ENCODE peak calls at places on chromosomes 13 and 19, in five cellular contexts. L, Z, K, A and X are unnamed samples. For H3K4me1, the result is how much of the 10 kb centered on the place peaks cover.

GRCh38 chr19:10836478-10837325 is 690 bp upstream of the TMED1 start:
- DNase-seq in L (peak), Z (peak), K (peak), A (peak), X (no peak)

GRCh38 chr19:55646889-55647731 is 902 bp upstream of the CCDC106 start:
- DNase-seq in L (no peak), Z (no peak), K (peak), A (no peak), X (no peak)

GRCh38 chr13:41216160-41216559 is 21.8 kb upstream of the KBTBD7 start:
- DNase-seq in L (no peak), Z (peak), K (no peak), A (no peak), X (peak)

GRCh38 chr19:48537541-48537940 is 14.4 kb upstream of the SULT2B1 start:
- DNase-seq in L (no peak), Z (no peak), K (no peak), A (no peak), X (no peak)

GRCh38 chr13:63690672-63691071 is 2275.0 kb upstream of the PCDH20 start:
- DNase-seq in L (no peak), Z (no peak), K (no peak), A (no peak), X (no peak)

GRCh38 chr13:75636339-75637095 is 387 bp downstream of the LMO7 start:
- DNase-seq in L (no peak), Z (peak), K (peak), A (peak), X (peak)

GRCh38 chr19:29622191-29623070 is 16.3 kb downstream of the POP4 start:
- DNase-seq in L (no peak), Z (no peak), K (no peak), A (no peak), X (no peak)

GRCh38 chr13:29753593-29754485 is 96.6 kb downstream of the UBL3 start:
- DNase-seq in L (no peak), Z (no peak), K (no peak), A (no peak), X (no peak)

GRCh38 chr13:32212420-32212819 is 102.7 kb downstream of the ZAR1L start:
- DNase-seq in L (no peak), Z (peak), K (no peak), A (no peak), X (no peak)

GRCh38 chr13:31209172-31209818 is 9.5 kb downstream of the B3GLCT start:
- DNase-seq in L (no peak), Z (peak), K (no peak), A (peak), X (no peak)

GRCh38 chr13:84076280-84076679 is 194.0 kb upstream of the SLITRK1 start:
- DNase-seq in L (no peak), Z (no peak), K (no peak), A (no peak), X (no peak)

GRCh38 chr19:3114811-3115210 is 20.6 kb downstream of the GNA11 start:
- DNase-seq in L (no peak), Z (no peak), K (no peak), A (no peak), X (no peak)

GRCh38 chr19:31146546-31147183 is 202.6 kb downstream of the TSHZ3 start:
- DNase-seq in L (no peak), Z (no peak), K (no peak), A (no peak), X (no peak)

GRCh38 chr13:70249332-70250064 is 141.2 kb upstream of the KLHL1 start:
- DNase-seq in L (no peak), Z (peak), K (no peak), A (no peak), X (peak)

GRCh38 chr13:44768775-44769578 is 192.8 kb upstream of the TSC22D1 start:
- DNase-seq in L (no peak), Z (peak), K (no peak), A (no peak), X (no peak)

GRCh38 chr19:33705090-33705847 is 83.5 kb downstream of the CHST8 start:
- DNase-seq in L (no peak), Z (no peak), K (no peak), A (no peak), X (no peak)

GRCh38 chr13:59948686-59949085 is 215.0 kb downstream of the DIAPH3 start:
- DNase-seq in L (no peak), Z (no peak), K (no peak), A (no peak), X (no peak)

GRCh38 chr19:18282788-18283141 is 1.3 kb upstream of the JUND start:
- DNase-seq in L (no peak), Z (no peak), K (no peak), A (no peak), X (no peak)

GRCh38 chr19:45781282-45782161 is 768 bp downstream of the DMPK start:
- DNase-seq in L (no peak), Z (no peak), K (no peak), A (peak), X (peak)

GRCh38 chr13:82947121-82948077 is 934.9 kb downstream of the SLITRK1 start:
- DNase-seq in L (no peak), Z (no peak), K (no peak), A (no peak), X (no peak)

GRCh38 chr19:48636859-48637448 is at the start of gene DBP:
- DNase-seq in L (no peak), Z (no peak), K (no peak), A (no peak), X (no peak)

GRCh38 chr13:45166858-45167257 is 34.0 kb downstream of the KCTD4 start:
- DNase-seq in L (no peak), Z (no peak), K (no peak), A (no peak), X (no peak)

GRCh38 chr13:85812282-85812681 is 13.1 kb upstream of the SLITRK6 start:
- DNase-seq in L (no peak), Z (no peak), K (no peak), A (no peak), X (no peak)

GRCh38 chr19:7873304-7874079 is 698 bp downstream of the PRR36 start:
- DNase-seq in L (no peak), Z (no peak), K (no peak), A (no peak), X (no peak)

GRCh38 chr19:29552454-29553280 is 26.9 kb downstream of the VSTM2B start:
- DNase-seq in L (peak), Z (no peak), K (no peak), A (no peak), X (no peak)

DNA sequence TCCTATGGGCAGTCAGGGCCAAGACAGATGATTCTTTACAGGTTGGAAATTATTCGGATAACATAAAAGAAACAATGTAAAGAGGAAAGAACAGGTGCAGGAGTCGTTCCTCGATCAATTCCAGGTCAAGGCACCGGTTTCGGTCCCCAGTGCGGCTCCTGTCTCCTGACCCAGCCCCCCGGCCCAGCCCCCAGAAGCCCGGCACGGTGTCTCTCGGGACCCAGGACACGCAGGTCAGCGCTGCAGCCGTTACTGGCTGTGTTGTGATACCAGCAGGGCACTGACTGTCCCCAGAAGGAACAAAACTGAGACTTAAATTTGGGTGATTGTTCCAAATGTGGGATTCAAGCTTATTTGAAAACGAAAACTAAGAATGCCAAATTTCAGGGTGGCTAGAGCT is 8.5 kb downstream of the RASA3 start:
- DNase-seq in L (no peak), Z (no peak), K (no peak), A (no peak), X (no peak)
- H3K4me1 ChIP-seq in L (under half), Z (under half), K (under half), A (half or more), X (under half)

DNA sequence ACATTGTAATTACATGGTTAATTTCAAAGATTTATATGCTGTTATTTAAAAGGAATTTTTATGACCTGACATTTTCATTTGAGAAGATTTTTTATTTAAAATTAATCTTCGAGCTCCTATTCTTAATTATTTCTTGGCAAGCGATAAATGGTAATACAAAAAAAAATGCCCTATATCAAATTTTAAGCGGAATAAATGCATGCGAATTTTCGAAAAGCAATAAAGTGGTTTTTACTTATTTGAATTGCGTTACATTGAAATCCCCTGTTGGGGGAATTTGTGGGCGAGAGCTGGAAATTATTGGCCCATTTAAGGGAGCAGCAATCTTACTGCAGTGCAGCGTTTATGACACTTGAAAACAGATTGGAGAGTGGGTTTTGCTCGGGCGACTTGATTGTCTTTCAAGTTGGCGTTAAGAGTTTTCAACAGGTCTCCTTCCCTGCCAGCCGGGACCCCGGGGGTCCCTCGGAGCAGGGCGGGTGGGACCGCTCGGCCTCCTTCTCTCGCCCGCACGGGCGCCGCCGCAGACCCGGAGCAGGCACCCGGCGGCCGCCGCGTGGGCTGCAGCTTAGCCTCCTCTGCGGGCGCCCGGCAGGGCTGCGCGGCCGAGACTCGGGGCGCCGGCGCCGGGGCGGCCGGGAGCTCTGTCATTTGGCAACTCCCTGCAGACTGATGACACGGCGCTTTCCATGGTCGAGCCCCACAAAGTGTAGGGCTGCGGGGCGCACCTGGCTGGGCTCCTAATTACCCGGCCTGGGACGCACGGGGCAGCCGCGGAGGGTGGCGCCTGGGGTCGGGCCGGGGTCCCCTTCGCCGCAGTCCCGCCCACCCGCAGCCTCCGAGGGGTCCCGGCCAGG is 255.1 kb upstream of the SOX21 start:
- DNase-seq in L (no peak), Z (peak), K (no peak), A (peak), X (no peak)
- H3K4me3 ChIP-seq in L (peak), Z (peak), K (no peak), A (peak), X (no peak)

GRCh38 chr19:15303105-15303780 is 29.1 kb downstream of the BRD4 start:
- DNase-seq in L (no peak), Z (no peak), K (no peak), A (no peak), X (no peak)

GRCh38 chr19:15305582-15306334 is 26.6 kb downstream of the BRD4 start:
- DNase-seq in L (no peak), Z (no peak), K (no peak), A (no peak), X (no peak)

GRCh38 chr19:15307169-15307568 is 25.2 kb downstream of the BRD4 start:
- DNase-seq in L (no peak), Z (no peak), K (no peak), A (no peak), X (no peak)

GRCh38 chr19:15300533-15301194 is 31.7 kb downstream of the BRD4 start:
- DNase-seq in L (no peak), Z (peak), K (peak), A (no peak), X (no peak)

DNA sequence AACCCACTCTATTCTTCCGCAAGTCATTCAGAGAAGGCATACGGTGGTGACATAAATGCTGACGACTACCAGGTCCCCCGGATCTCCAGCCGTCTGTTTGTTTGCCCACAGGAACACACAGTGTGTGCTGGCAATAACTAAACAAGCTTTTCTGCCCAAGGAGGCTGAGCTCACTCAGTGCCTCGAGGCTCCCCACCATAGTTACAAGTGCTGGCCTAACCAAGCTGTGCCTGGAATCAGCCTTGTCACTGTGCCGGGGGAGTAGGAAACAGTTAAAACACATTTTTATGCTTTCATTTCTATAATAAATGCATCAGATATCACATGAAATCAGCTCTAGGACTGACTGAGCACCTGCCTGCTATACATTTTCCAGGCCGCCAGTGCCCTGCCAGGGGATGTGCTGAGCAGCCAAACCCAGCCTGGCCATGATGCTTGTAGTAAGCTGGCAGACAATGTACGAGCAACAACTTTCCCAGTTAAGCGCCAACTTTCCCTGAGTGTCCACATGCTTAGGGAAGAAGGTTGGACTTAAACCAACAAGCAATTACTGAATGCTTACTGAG is 28.1 kb downstream of the BRD4 start:
- DNase-seq in L (no peak), Z (no peak), K (no peak), A (no peak), X (no peak)
- H3K4me1 ChIP-seq in L (under half), Z (under half), K (half or more), A (half or more), X (under half)

GRCh38 chr19:12984143-12984627 is 11.1 kb upstream of the NFIX start:
- DNase-seq in L (no peak), Z (no peak), K (no peak), A (no peak), X (no peak)

GRCh38 chr19:12983091-12983490 is 12.2 kb upstream of the NFIX start:
- DNase-seq in L (no peak), Z (no peak), K (no peak), A (no peak), X (no peak)

GRCh38 chr19:12982648-12983047 is 12.6 kb upstream of the NFIX start:
- DNase-seq in L (no peak), Z (no peak), K (no peak), A (no peak), X (no peak)

GRCh38 chr19:12984683-12985048 is 10.6 kb upstream of the NFIX start:
- DNase-seq in L (no peak), Z (no peak), K (no peak), A (peak), X (no peak)

GRCh38 chr19:12983561-12984142 is 11.6 kb upstream of the NFIX start:
- DNase-seq in L (peak), Z (peak), K (peak), A (peak), X (peak)
- H3K4me3 ChIP-seq in L (no peak), Z (peak), K (peak), A (peak), X (no peak)

GRCh38 chr13:74251778-74252519 is 117.7 kb upstream of the KLF12 start:
- DNase-seq in L (no peak), Z (no peak), K (no peak), A (no peak), X (no peak)

GRCh38 chr13:74248477-74248876 is 114.3 kb upstream of the KLF12 start:
- DNase-seq in L (no peak), Z (no peak), K (no peak), A (no peak), X (no peak)

GRCh38 chr13:74256969-74257368 is 122.8 kb upstream of the KLF12 start:
- DNase-seq in L (no peak), Z (peak), K (no peak), A (no peak), X (no peak)

GRCh38 chr13:74250738-74251190 is 116.6 kb upstream of the KLF12 start:
- DNase-seq in L (no peak), Z (peak), K (no peak), A (no peak), X (no peak)

GRCh38 chr13:74253161-74253560 is 119.0 kb upstream of the KLF12 start:
- DNase-seq in L (no peak), Z (no peak), K (no peak), A (no peak), X (no peak)
- H3K4me1 ChIP-seq in L (under half), Z (under half), K (under half), A (under half), X (under half)

DNA sequence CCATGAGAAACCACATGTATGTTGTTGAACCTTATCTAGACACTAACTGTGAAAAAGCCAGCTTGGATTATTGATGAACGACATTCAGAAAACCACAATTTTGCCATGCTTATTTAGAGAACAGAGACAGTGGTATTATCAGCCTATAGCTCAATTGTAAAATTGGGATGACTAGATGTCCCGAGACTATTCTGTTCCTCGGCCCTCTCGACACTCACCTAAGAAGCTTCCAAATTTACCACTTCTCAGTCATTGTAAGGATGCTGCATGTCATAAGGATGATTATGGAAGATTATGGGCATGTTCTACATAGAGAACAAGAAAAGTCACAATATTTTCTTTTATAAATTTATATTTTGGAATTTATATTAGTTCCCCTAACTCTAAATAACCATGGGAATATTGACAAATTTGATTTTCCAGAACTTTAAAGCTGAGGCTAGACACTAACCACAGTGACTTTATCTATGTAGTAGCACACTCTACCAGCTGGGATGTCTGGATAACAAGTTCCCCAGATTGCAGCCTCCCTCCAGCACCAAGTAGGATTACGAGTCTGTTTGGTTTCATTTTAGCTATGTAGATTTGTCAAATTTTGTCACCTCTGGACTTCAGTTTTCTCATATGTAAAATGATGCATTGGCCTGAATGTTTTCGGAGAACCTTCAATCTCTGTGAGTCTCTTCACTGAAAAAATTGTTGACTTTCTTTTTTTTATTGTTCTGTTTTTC is 513.6 kb downstream of the IRS2 start:
- DNase-seq in L (no peak), Z (peak), K (no peak), A (no peak), X (no peak)
- H3K4me3 ChIP-seq in L (no peak), Z (no peak), K (no peak), A (no peak), X (peak)

DNA sequence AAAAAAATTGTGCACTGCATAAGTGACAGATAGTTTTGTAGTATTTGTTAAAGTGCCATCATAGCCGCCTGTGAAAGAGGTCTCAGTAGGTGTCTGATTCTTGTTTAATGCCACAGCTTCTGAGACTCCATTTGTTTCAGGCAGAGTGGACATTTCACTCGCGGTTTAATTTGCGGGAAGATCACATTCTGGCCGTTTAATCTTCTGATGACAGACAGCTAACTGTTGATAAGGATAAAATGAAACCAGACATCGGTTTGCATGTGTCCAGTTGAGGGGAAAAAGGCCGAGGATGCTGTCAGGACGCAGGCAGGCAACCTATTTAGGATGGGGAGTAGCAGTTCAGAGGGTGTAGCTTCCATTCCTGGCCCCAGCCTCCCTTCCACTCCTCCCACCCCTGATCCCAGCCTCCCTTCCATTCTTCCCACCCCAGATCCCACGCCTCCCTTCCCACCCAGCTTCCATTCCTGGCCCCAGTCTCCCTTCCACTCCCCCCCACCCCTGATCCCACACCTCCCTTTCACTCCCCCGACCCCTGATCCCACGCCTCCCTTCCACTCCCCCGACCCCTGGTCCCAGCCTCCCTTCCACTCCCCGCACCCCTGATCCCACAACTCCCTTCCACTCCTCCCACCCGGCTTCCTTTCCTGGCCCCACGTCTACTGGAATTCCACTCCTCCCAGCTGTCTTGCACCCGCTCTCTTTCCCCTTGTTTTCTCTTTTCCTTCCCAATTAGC is 23.8 kb downstream of the ATP11A start:
- DNase-seq in L (no peak), Z (peak), K (no peak), A (no peak), X (no peak)
- H3K4me1 ChIP-seq in L (under half), Z (half or more), K (under half), A (under half), X (half or more)